ENCODE peak calls at places on chromosome 14, in seven cellular contexts. One of them, this sample, is unnamed.

GRCh38 chr14:93544212-93544611 is 113.5 kb downstream of the UNC79 start:
- DNase-seq in neuronal stem cell: no peak
- DNase-seq in mesenchymal stem cell: no peak
- DNase-seq in H1: no peak
- DNase-seq in trophoblast cell: no peak
- DNase-seq in IMR-90: no peak
- DNase-seq in H9: no peak
- DNase-seq in this sample: no peak

GRCh38 chr14:101460986-101461750 is 100.1 kb upstream of the DIO3 start:
- DNase-seq in neuronal stem cell: no peak
- DNase-seq in H9: peak; percentile 25
- DNase-seq in H1: no peak
- DNase-seq in IMR-90: no peak
- DNase-seq in mesenchymal stem cell: no peak
- DNase-seq in trophoblast cell: no peak
- DNase-seq in this sample: no peak

GRCh38 chr14:36580856-36581831 is 1.3 kb downstream of the NKX2-8 start:
- DNase-seq in IMR-90: peak; percentile 16
- DNase-seq in neuronal stem cell: no peak
- DNase-seq in mesenchymal stem cell: peak; percentile 37
- DNase-seq in H9: peak; percentile 61
- DNase-seq in H1: no peak
- DNase-seq in trophoblast cell: peak; percentile 7
- DNase-seq in this sample: peak; percentile 81

GRCh38 chr14:75450381-75451276 is 22.8 kb downstream of the JDP2 start:
- DNase-seq in neuronal stem cell: no peak
- DNase-seq in H9: no peak
- DNase-seq in trophoblast cell: no peak
- DNase-seq in H1: no peak
- DNase-seq in mesenchymal stem cell: no peak
- DNase-seq in IMR-90: peak; percentile 40
- DNase-seq in this sample: no peak

GRCh38 chr14:80055912-80056801 is 155.1 kb downstream of the DIO2 start:
- DNase-seq in mesenchymal stem cell: peak; percentile 63
- DNase-seq in H9: peak; percentile 62
- DNase-seq in H1: peak; percentile 34
- DNase-seq in trophoblast cell: peak; percentile 51
- DNase-seq in neuronal stem cell: peak; percentile 44
- DNase-seq in IMR-90: peak; percentile 78
- DNase-seq in this sample: peak; percentile 72

GRCh38 chr14:22319526-22320352 is 269.3 kb downstream of the DAD1 start:
- DNase-seq in IMR-90: peak; percentile 61
- DNase-seq in trophoblast cell: peak; percentile 9
- DNase-seq in neuronal stem cell: no peak
- DNase-seq in H9: peak; percentile 40
- DNase-seq in mesenchymal stem cell: peak; percentile 65
- DNase-seq in H1: no peak
- DNase-seq in this sample: peak; percentile 78

GRCh38 chr14:68734231-68734732 is 58.6 kb downstream of the ZFP36L1 start:
- DNase-seq in H1: no peak
- DNase-seq in mesenchymal stem cell: peak; percentile 50
- DNase-seq in neuronal stem cell: no peak
- DNase-seq in IMR-90: peak; percentile 18
- DNase-seq in trophoblast cell: no peak
- DNase-seq in H9: no peak
- DNase-seq in this sample: no peak

GRCh38 chr14:84065811-84066210 is 1464.1 kb upstream of the FLRT2 start:
- DNase-seq in neuronal stem cell: no peak
- DNase-seq in H9: no peak
- DNase-seq in trophoblast cell: no peak
- DNase-seq in H1: no peak
- DNase-seq in IMR-90: no peak
- DNase-seq in mesenchymal stem cell: no peak
- DNase-seq in this sample: no peak

GRCh38 chr14:105356927-105357326 is 41.4 kb upstream of the TEX22 start:
- DNase-seq in H9: no peak
- DNase-seq in IMR-90: no peak
- DNase-seq in trophoblast cell: no peak
- DNase-seq in neuronal stem cell: no peak
- DNase-seq in mesenchymal stem cell: no peak
- DNase-seq in H1: no peak
- DNase-seq in this sample: no peak

GRCh38 chr14:69037790-69038448 is 58.8 kb upstream of the ACTN1 start:
- DNase-seq in H1: no peak
- DNase-seq in mesenchymal stem cell: peak; percentile 63
- DNase-seq in IMR-90: peak; percentile 52
- DNase-seq in H9: peak; percentile 75
- DNase-seq in neuronal stem cell: no peak
- DNase-seq in trophoblast cell: no peak
- DNase-seq in this sample: peak; percentile 93

GRCh38 chr14:100658514-100658886 is 68.2 kb upstream of the DLK1 start:
- DNase-seq in H1: no peak
- DNase-seq in neuronal stem cell: no peak
- DNase-seq in IMR-90: no peak
- DNase-seq in trophoblast cell: no peak
- DNase-seq in H9: peak; percentile 65
- DNase-seq in mesenchymal stem cell: no peak
- DNase-seq in this sample: peak; percentile 48

GRCh38 chr14:69050235-69051184 is 71.4 kb upstream of the ACTN1 start:
- DNase-seq in H1: no peak
- DNase-seq in IMR-90: no peak
- DNase-seq in mesenchymal stem cell: peak; percentile 55
- DNase-seq in neuronal stem cell: no peak
- DNase-seq in trophoblast cell: peak; percentile 16
- DNase-seq in H9: no peak
- DNase-seq in this sample: peak; percentile 60

GRCh38 chr14:91985008-91985407 is 37.5 kb upstream of the FBLN5 start:
- DNase-seq in neuronal stem cell: no peak
- DNase-seq in trophoblast cell: no peak
- DNase-seq in H9: no peak
- DNase-seq in H1: no peak
- DNase-seq in mesenchymal stem cell: peak; percentile 75
- DNase-seq in IMR-90: peak; percentile 80
- DNase-seq in this sample: no peak

GRCh38 chr14:37650356-37651037 is 55.1 kb downstream of the TTC6 start:
- DNase-seq in neuronal stem cell: no peak
- DNase-seq in IMR-90: peak; percentile 19
- DNase-seq in H1: no peak
- DNase-seq in mesenchymal stem cell: peak; percentile 46
- DNase-seq in H9: no peak
- DNase-seq in trophoblast cell: no peak
- DNase-seq in this sample: peak; percentile 56

GRCh38 chr14:98446508-98446907 is 825.5 kb downstream of the BCL11B start:
- DNase-seq in IMR-90: no peak
- DNase-seq in mesenchymal stem cell: no peak
- DNase-seq in trophoblast cell: no peak
- DNase-seq in H9: no peak
- DNase-seq in H1: no peak
- DNase-seq in neuronal stem cell: no peak
- DNase-seq in this sample: peak; percentile 59

GRCh38 chr14:76918751-76919421 is 92.7 kb downstream of the LRRC74A start:
- DNase-seq in neuronal stem cell: no peak
- DNase-seq in H9: peak; percentile 78
- DNase-seq in IMR-90: peak; percentile 99
- DNase-seq in mesenchymal stem cell: peak; percentile 99
- DNase-seq in H1: no peak
- DNase-seq in trophoblast cell: peak; percentile 95
- DNase-seq in this sample: peak; percentile 94

GRCh38 chr14:76919431-76919810 is 93.2 kb downstream of the LRRC74A start:
- DNase-seq in mesenchymal stem cell: no peak
- DNase-seq in IMR-90: no peak
- DNase-seq in trophoblast cell: peak; percentile 61
- DNase-seq in H9: no peak
- DNase-seq in H1: no peak
- DNase-seq in neuronal stem cell: no peak
- DNase-seq in this sample: no peak

GRCh38 chr14:76918176-76918750 is 92.1 kb downstream of the LRRC74A start:
- DNase-seq in mesenchymal stem cell: peak; percentile 89
- DNase-seq in H1: no peak
- DNase-seq in neuronal stem cell: no peak
- DNase-seq in H9: no peak
- DNase-seq in trophoblast cell: peak; percentile 68
- DNase-seq in IMR-90: peak; percentile 90
- DNase-seq in this sample: peak; percentile 91

GRCh38 chr14:76917759-76918175 is 91.6 kb downstream of the LRRC74A start:
- DNase-seq in H9: no peak
- DNase-seq in H1: no peak
- DNase-seq in trophoblast cell: no peak
- DNase-seq in mesenchymal stem cell: no peak
- DNase-seq in neuronal stem cell: no peak
- DNase-seq in IMR-90: no peak
- DNase-seq in this sample: peak; percentile 65

GRCh38 chr14:76917158-76917596 is 91.0 kb downstream of the LRRC74A start:
- DNase-seq in H1: peak; percentile 56
- DNase-seq in trophoblast cell: peak; percentile 73
- DNase-seq in H9: peak; percentile 87
- DNase-seq in neuronal stem cell: peak; percentile 51
- DNase-seq in IMR-90: peak; percentile 84
- DNase-seq in mesenchymal stem cell: peak; percentile 93
- DNase-seq in this sample: peak; percentile 95
- H3K27ac ChIP-seq in H1: peak overlapping the region; percentile 33
- H3K27ac ChIP-seq in trophoblast cell: peak overlapping the region; percentile 99
- H3K27ac ChIP-seq in H9: no peak overlapping the region
- H3K27ac ChIP-seq in neuronal stem cell: no peak overlapping the region
- H3K27ac ChIP-seq in IMR-90: peak overlapping the region; percentile 86
- H3K27ac ChIP-seq in mesenchymal stem cell: peak overlapping the region; percentile 100
- H3K27ac ChIP-seq in this sample: no peak overlapping the region

GRCh38 chr14:64950889-64951288 is 8.3 kb upstream of the GPX2 start:
- DNase-seq in H1: no peak
- DNase-seq in trophoblast cell: no peak
- DNase-seq in H9: no peak
- DNase-seq in IMR-90: no peak
- DNase-seq in mesenchymal stem cell: no peak
- DNase-seq in neuronal stem cell: no peak
- DNase-seq in this sample: no peak
- H2BK5ac ChIP-seq in H1: no peak overlapping the region
- H2BK5ac ChIP-seq in trophoblast cell: no peak overlapping the region
- H2BK5ac ChIP-seq in H9: no peak overlapping the region
- H2BK5ac ChIP-seq in IMR-90: no peak overlapping the region
- H2BK5ac ChIP-seq in mesenchymal stem cell: no peak overlapping the region
- H2BK5ac ChIP-seq in neuronal stem cell: no peak overlapping the region
- H2BK5ac ChIP-seq in this sample: no peak overlapping the region

GRCh38 chr14:87076146-87076545 is 916.8 kb downstream of the GALC start:
- DNase-seq in neuronal stem cell: no peak
- DNase-seq in mesenchymal stem cell: no peak
- DNase-seq in H1: no peak
- DNase-seq in IMR-90: no peak
- DNase-seq in H9: no peak
- DNase-seq in trophoblast cell: no peak
- DNase-seq in this sample: peak; percentile 61
- H3K18ac ChIP-seq in neuronal stem cell: no peak overlapping the region
- H3K18ac ChIP-seq in mesenchymal stem cell: no peak overlapping the region
- H3K18ac ChIP-seq in H1: no peak overlapping the region
- H3K18ac ChIP-seq in IMR-90: no peak overlapping the region
- H3K18ac ChIP-seq in H9: no peak overlapping the region
- H3K18ac ChIP-seq in trophoblast cell: no peak overlapping the region
- H3K18ac ChIP-seq in this sample: no peak overlapping the region

GRCh38 chr14:95460647-95461478 is 55.6 kb downstream of the SYNE3 start:
- DNase-seq in IMR-90: peak; percentile 79
- DNase-seq in trophoblast cell: peak; percentile 11
- DNase-seq in neuronal stem cell: no peak
- DNase-seq in H9: peak; percentile 37
- DNase-seq in H1: no peak
- DNase-seq in mesenchymal stem cell: peak; percentile 81
- DNase-seq in this sample: peak; percentile 73
- H3K27ac ChIP-seq in IMR-90: no peak overlapping the region
- H3K27ac ChIP-seq in trophoblast cell: no peak overlapping the region
- H3K27ac ChIP-seq in neuronal stem cell: no peak overlapping the region
- H3K27ac ChIP-seq in H9: no peak overlapping the region
- H3K27ac ChIP-seq in H1: no peak overlapping the region
- H3K27ac ChIP-seq in mesenchymal stem cell: peak overlapping the region; percentile 23
- H3K27ac ChIP-seq in this sample: no peak overlapping the region

GRCh38 chr14:60133487-60133886 is 31.7 kb downstream of the DHRS7 start:
- DNase-seq in H1: no peak
- DNase-seq in H9: no peak
- DNase-seq in neuronal stem cell: no peak
- DNase-seq in trophoblast cell: no peak
- DNase-seq in IMR-90: peak; percentile 16
- DNase-seq in mesenchymal stem cell: no peak
- DNase-seq in this sample: no peak
- H2BK5ac ChIP-seq in H1: no peak overlapping the region
- H2BK5ac ChIP-seq in H9: no peak overlapping the region
- H2BK5ac ChIP-seq in neuronal stem cell: no peak overlapping the region
- H2BK5ac ChIP-seq in trophoblast cell: no peak overlapping the region
- H2BK5ac ChIP-seq in IMR-90: no peak overlapping the region
- H2BK5ac ChIP-seq in mesenchymal stem cell: no peak overlapping the region
- H2BK5ac ChIP-seq in this sample: no peak overlapping the region

This sample was measured in mesendoderm.